ENCODE peak calls at places on chromosome X, in nine cellular contexts. V, R, B, T, Y, S, Q, W and N are unnamed samples.

GRCh38 chrX:136910565-136911040 is 30.1 kb upstream of the RBMX start:
- DNase-seq in B (no peak), R (no peak), T (no peak), S (peak; percentile 2), V (no peak), Y (no peak), Q (no peak), W (no peak), N (no peak)

GRCh38 chrX:57453901-57454300 is 137.9 kb upstream of the ZXDB start:
- DNase-seq in W (no peak), Q (no peak), S (peak; percentile 3), V (no peak), R (peak; percentile 30), T (peak; percentile 43), B (no peak), Y (no peak), N (no peak)

GRCh38 chrX:46382595-46382994 is 162.6 kb downstream of the ZNF674 start:
- DNase-seq in Y (no peak), T (no peak), S (no peak), B (no peak), V (no peak), W (no peak), R (no peak), Q (no peak), N (no peak)

GRCh38 chrX:20254712-20255299 is 11.9 kb downstream of the RPS6KA3 start:
- DNase-seq in Q (no peak), R (no peak), S (no peak), B (no peak), Y (no peak), T (no peak), V (no peak), W (no peak), N (no peak)

GRCh38 chrX:72105436-72105835 is 26.3 kb downstream of the RTL5 start:
- DNase-seq in V (no peak), Y (no peak), W (no peak), T (no peak), Q (peak; percentile 7), R (no peak), S (no peak), B (peak; percentile 22), N (no peak)

GRCh38 chrX:11970935-11971334 is 167.3 kb upstream of the FRMPD4 start:
- DNase-seq in B (no peak), W (no peak), Y (no peak), T (no peak), V (no peak), R (peak; percentile 44), S (no peak), Q (no peak), N (no peak)

GRCh38 chrX:21166302-21166982 is 207.8 kb upstream of the CNKSR2 start:
- DNase-seq in R (peak; percentile 27), Q (no peak), W (no peak), V (no peak), S (no peak), T (no peak), Y (no peak), B (no peak), N (no peak)

GRCh38 chrX:119736206-119736764 is 22.1 kb upstream of the SOWAHD start:
- DNase-seq in R (peak; percentile 27), S (no peak), T (no peak), W (no peak), B (no peak), V (no peak), Y (no peak), Q (no peak), N (no peak)

GRCh38 chrX:84064814-84065213 is 123.2 kb downstream of the RPS6KA6 start:
- DNase-seq in V (no peak), T (no peak), Y (no peak), Q (no peak), B (no peak), R (no peak), S (no peak), W (no peak), N (no peak)

GRCh38 chrX:119833905-119834304 is 18.9 kb downstream of the UPF3B start:
- DNase-seq in R (no peak), Y (no peak), Q (no peak), V (no peak), S (no peak), W (no peak), B (no peak), T (no peak), N (no peak)

GRCh38 chrX:150164971-150165605 is 198.0 kb upstream of the MAMLD1 start:
- DNase-seq in Y (no peak), S (no peak), W (no peak), B (no peak), Q (no peak), T (no peak), V (no peak), R (no peak), N (no peak)

GRCh38 chrX:129540725-129541184 is 696 bp downstream of the OCRL start:
- DNase-seq in R (peak; percentile 32), V (no peak), Y (peak; percentile 46), B (no peak), Q (no peak), S (no peak), W (no peak), T (no peak), N (no peak)

GRCh38 chrX:139720136-139720535 is 12.2 kb upstream of the MCF2 start:
- DNase-seq in Q (no peak), Y (no peak), B (no peak), T (no peak), V (no peak), R (peak; percentile 22), S (no peak), W (no peak), N (no peak)

GRCh38 chrX:20143539-20143938 is 1.9 kb upstream of the EIF1AX start:
- DNase-seq in W (no peak), Y (no peak), S (no peak), B (no peak), T (peak; percentile 28), R (no peak), Q (no peak), V (no peak), N (no peak)